ENCODE peak calls at places on chromosomes 16 and 17, in four cellular contexts. J, C, D and H are unnamed samples.

GRCh38 chr17:28643979-28644781 is 778 bp downstream of the BLTP2 start:
- DNase-seq in D (peak), J (peak), C (peak), H (no peak)

GRCh38 chr17:205176-205538 is 23.7 kb upstream of the DOC2B start:
- DNase-seq in J (no peak), C (no peak), D (no peak), H (no peak)

GRCh38 chr16:17206712-17207111 is 264.0 kb downstream of the XYLT1 start:
- DNase-seq in J (no peak), C (no peak), D (no peak), H (no peak)

GRCh38 chr16:80319181-80319580 is 221.6 kb upstream of the DYNLRB2 start:
- DNase-seq in J (no peak), D (no peak), C (no peak), H (no peak)

GRCh38 chr17:16304832-16305231 is 48.4 kb downstream of the CENPV start:
- DNase-seq in D (peak), J (no peak), C (peak), H (no peak)

GRCh38 chr16:88746511-88746910 is 38.5 kb downstream of the PIEZO1 start:
- DNase-seq in J (no peak), D (no peak), C (no peak), H (no peak)

GRCh38 chr16:16890964-16891363 is 512.0 kb downstream of the NPIPA7 start:
- DNase-seq in J (peak), C (no peak), D (no peak), H (no peak)

GRCh38 chr17:74779948-74780400 is 3.8 kb upstream of the NAT9 start:
- DNase-seq in C (no peak), D (no peak), J (no peak), H (peak)

GRCh38 chr17:33322063-33322462 is 29.0 kb upstream of the ASIC2 start:
- DNase-seq in D (no peak), J (no peak), C (no peak), H (no peak)

GRCh38 chr17:8954339-8954738 is 11.2 kb downstream of the PIK3R5 start:
- DNase-seq in C (no peak), D (no peak), J (no peak), H (no peak)

GRCh38 chr16:59988591-59988990 is 1254.5 kb upstream of the GOT2 start:
- DNase-seq in C (no peak), D (no peak), J (no peak), H (no peak)

GRCh38 chr16:1713331-1713730 is 7.3 kb downstream of the MAPK8IP3 start:
- DNase-seq in C (no peak), J (no peak), D (no peak), H (no peak)

GRCh38 chr16:1713933-1714332 is 7.9 kb downstream of the MAPK8IP3 start:
- DNase-seq in C (no peak), D (no peak), J (no peak), H (peak)

GRCh38 chr16:1715220-1715619 is 9.2 kb downstream of the MAPK8IP3 start:
- DNase-seq in J (no peak), C (no peak), D (no peak), H (no peak)

GRCh38 chr16:1710811-1711507 is 5.0 kb downstream of the MAPK8IP3 start:
- DNase-seq in D (no peak), J (no peak), C (no peak), H (no peak)

DNA sequence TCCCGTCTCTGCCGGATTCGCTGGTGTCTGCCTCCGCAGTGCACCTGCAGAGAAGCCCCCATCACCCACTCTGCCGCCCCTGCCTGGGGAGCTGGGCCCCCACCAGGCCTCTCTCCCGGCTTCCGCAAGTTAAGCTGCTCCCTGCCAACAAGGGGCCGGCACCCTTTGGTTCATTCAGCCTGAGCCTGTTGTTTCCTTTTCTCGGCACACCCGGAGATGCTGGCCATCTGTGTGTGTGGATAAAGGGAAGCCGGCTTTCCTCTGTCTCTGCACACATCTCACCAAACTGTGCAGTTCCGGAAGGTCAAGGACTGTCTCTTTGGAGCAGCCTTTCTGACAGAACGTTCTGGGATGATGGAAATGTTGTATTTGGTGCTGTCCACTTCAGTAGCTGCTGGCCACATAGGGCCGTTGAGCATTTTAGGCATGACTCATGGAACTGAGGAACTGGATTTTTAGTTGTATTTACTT is 6.8 kb downstream of the MAPK8IP3 start:
- DNase-seq in D (no peak), C (peak), J (no peak), H (no peak)
- TF ChIP-seq RCOR1 in D (no peak), C (no peak), J (no peak), H (no peak)

DNA sequence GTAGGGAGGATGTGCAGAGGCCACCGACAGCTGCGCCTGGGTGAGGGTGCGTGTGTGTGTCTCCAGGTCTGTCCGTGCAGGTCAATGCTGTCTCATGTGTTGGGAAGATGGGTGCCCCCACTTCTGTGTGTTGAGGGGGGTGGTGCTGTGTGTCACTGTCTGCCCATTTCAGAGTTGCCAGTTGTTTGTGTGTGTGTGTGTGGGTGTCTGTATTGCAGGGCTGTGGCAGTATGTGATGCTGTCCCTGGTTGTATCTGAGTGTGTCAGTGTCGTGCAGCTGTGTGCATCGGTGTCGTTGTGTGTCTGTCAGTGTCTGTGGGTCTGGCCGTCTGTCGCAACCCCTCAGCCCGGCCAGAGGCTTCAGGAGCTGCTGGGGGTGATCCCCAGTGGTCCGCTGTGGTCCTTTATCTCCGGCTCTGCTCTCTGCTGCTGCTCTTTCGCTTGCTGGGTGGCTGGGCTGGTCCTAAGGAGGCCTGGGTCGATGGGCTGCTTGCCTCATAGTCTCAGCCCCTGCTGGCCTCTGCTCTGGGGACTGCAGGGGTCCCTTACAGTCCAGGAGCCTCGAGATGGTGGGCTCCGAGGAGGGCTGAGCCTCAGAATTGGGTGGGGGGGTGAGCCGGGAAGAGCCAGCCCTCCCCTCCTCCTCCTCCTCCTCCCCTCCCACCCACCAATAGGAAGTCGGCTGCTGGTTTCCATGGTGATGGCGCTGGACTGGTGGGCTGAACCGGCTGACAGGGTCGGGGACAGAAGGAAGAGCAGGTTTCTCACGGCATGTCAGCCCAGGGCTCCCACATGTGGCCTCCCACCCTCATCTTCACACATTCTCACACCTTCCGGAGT is at the start of gene TSPOAP1:
- DNase-seq in C (no peak), J (peak), D (peak), H (peak)
- TF ChIP-seq MXI1 in C (no peak), J (peak), D (peak), H (peak)

GRCh38 chr16:75714661-75715060 is 11.6 kb downstream of the CPHXL start:
- DNase-seq in J (no peak), C (no peak), D (no peak), H (no peak)
- TF ChIP-seq RCOR1 in J (no peak), C (no peak), D (no peak), H (no peak)

GRCh38 chr17:79630821-79631639 is 20.2 kb upstream of the RBFOX3 start:
- DNase-seq in D (peak), C (no peak), J (no peak), H (no peak)
- TF ChIP-seq MXI1 in D (no peak), C (no peak), J (no peak), H (no peak)

GRCh38 chr16:23337836-23338550 is 35.9 kb downstream of the SCNN1B start:
- DNase-seq in D (no peak), J (no peak), C (no peak), H (no peak)

GRCh38 chr16:23333962-23334361 is 31.9 kb downstream of the SCNN1B start:
- DNase-seq in D (no peak), J (no peak), C (no peak), H (no peak)

GRCh38 chr16:23334421-23334853 is 32.3 kb downstream of the SCNN1B start:
- DNase-seq in J (no peak), D (no peak), C (no peak), H (peak)

GRCh38 chr16:23333034-23333579 is 31.0 kb downstream of the SCNN1B start:
- DNase-seq in D (no peak), C (no peak), J (no peak), H (no peak)

GRCh38 chr16:23334950-23335349 is 32.8 kb downstream of the SCNN1B start:
- DNase-seq in J (no peak), D (no peak), C (no peak), H (no peak)
- TF ChIP-seq RCOR1 in J (no peak), D (no peak), C (no peak), H (no peak)

DNA sequence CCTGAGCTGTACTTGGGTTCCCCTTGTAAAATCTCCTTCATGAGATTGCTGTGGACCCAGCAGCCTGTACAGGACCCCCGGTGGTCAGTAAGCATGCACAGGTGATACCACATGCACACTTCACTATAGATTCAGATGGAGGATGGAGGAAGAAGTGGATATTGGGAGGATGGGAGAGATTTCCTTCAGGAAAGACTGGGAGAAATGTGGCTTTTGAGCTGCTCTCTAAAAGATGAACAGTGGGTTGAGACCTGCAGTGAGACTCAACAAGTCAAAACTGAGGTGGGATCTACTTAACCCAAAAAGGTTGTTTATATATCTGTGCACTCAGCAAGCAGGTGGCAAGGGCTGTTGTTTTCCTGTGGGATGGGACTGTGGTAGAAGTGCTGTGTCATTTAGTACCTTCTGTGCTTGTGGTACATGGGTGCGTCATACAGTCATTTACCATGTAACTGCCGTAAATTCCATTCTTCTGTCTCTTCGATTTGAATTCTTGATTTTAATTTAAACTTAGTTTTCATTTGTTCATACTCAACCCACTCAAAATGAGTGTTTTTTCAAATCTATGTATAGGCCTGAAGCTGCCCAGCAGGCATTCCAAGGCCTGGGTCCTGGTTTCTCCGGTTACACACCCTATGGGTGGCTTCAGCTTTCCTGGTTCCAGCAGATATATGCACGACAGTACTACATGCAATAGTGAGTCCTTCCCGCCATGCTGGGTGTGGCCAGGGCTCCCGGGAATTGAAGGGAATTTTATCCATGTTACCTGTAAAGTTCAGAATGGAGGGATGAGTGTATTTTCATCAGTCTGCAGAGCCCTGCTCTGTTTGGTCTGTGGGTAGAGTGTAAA is 6.9 kb downstream of the HERPUD1 start:
- DNase-seq in D (no peak), C (no peak), J (no peak), H (no peak)
- TF ChIP-seq MXI1 in D (no peak), C (no peak), J (no peak), H (no peak)

DNA sequence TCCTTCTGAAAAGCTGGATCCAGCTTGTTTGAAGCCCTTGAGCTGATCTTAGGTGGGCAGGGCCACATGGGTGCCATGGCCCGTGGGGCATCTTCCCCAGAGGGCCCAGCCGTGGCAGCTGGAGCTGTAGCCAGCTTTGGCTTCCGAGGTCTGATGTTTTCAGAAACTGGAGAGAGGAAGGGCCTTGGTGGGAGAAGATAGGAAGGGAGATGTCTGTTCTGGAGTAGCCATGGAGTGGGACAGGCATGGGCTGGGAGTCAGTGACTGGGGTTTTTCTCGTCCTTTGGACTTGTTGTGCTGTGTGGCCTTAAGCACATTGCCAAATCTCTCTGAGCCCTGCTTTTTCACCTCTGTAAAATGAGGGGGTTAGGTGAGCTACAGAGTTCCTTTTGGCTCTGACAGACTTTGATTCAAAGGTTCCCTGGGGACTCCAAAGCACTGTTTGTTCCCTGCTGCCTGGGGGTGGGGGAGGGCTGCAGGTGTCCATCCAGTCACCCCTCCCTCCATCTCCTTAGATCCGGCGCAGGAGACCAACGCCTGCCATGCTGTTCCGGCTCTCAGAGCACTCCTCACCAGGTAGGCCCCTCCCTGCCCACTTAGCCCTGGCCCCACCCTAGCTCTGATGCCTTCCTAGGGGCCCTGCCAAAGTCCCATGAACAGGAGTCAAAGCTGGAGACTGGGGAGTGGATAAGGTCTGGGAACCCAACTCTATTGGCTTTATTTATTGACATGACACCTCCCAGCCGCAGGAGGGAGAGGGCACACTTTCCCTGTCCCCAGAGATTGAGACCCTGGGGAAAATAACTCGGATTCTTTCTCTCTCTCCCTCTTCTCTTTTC is 2.1 kb downstream of the PPP1R1B start:
- DNase-seq in C (no peak), D (no peak), J (no peak), H (no peak)
- TF ChIP-seq RCOR1 in C (no peak), D (no peak), J (no peak), H (no peak)

GRCh38 chr17:49521521-49522185 is 26.6 kb downstream of the NGFR start:
- DNase-seq in J (no peak), C (no peak), D (peak), H (no peak)

GRCh38 chr17:49523706-49524472 is 28.8 kb downstream of the NGFR start:
- DNase-seq in C (no peak), J (no peak), D (peak), H (no peak)

GRCh38 chr17:49523196-49523595 is 28.1 kb downstream of the NGFR start:
- DNase-seq in D (peak), J (no peak), C (no peak), H (no peak)

GRCh38 chr17:49521088-49521450 is 26.0 kb downstream of the NGFR start:
- DNase-seq in D (peak), C (no peak), J (no peak), H (no peak)

DNA sequence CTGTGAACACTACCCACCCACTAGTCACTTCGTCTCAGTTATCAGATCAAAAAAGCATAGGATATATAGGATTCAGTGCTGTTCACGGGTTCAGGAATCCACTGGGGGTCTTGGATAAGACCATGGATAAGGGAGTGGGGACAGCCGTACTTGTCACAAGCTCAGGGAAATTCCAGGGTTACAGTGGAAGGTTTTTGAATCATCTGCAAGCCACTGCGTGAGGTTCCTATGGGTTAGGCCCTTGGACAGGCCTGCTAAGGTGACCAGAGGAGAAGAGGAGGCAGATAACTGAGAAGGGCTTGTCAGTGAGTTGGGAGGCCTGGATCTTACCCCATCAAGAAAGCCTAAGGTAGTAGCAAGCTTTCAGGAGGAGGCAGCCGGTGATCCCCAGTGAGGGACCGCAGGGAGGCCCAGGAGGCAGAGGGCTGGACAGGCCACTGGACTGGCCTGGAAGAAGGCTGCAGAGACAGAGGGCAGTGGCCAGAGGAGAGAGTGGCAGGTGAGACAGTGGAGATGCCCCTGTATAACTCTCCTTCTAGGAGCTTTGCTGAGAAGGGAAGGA is 27.3 kb downstream of the NGFR start:
- DNase-seq in C (no peak), J (no peak), D (peak), H (no peak)
- TF ChIP-seq MXI1 in C (no peak), J (no peak), D (no peak), H (no peak)